ENCODE peak calls at places on chromosomes 2 and 18, in four cellular contexts. U, K, N and L are unnamed samples.

GRCh38 chr18:63994783-63995399 is 25.0 kb downstream of the SERPINB8 start:
- DNase-seq in U (peak), K (peak), N (no peak), L (peak)

GRCh38 chr2:236988690-236989639 is 96.7 kb upstream of the COPS8 start:
- DNase-seq in U (no peak), K (peak), N (no peak), L (peak)

GRCh38 chr2:144472046-144472412 is 47.9 kb downstream of the ZEB2 start:
- DNase-seq in U (no peak), K (no peak), N (no peak), L (no peak)

GRCh38 chr18:35343936-35344735 is at the start of gene ZNF24:
- DNase-seq in U (peak), K (peak), N (peak), L (peak)

GRCh38 chr2:129436809-129437208 is 542.7 kb upstream of the RAB6C start:
- DNase-seq in U (no peak), K (no peak), N (no peak), L (no peak)

GRCh38 chr2:105489168-105489878 is 90.5 kb upstream of the FHL2 start:
- DNase-seq in U (peak), K (no peak), N (no peak), L (no peak)

GRCh38 chr2:171411791-171412483 is 21.9 kb downstream of the METTL8 start:
- DNase-seq in U (no peak), K (no peak), N (no peak), L (no peak)

GRCh38 chr2:178747767-178748166 is 59.5 kb downstream of the TTN start:
- DNase-seq in U (no peak), K (no peak), N (no peak), L (no peak)

GRCh38 chr2:242032780-242033656 is 163.5 kb downstream of the RTP5 start:
- DNase-seq in U (no peak), K (no peak), N (no peak), L (no peak)

GRCh38 chr2:149221002-149221401 is 109.4 kb upstream of the LYPD6 start:
- DNase-seq in U (no peak), K (no peak), N (no peak), L (no peak)